ENCODE peak calls at places on chromosomes 5 and 9, in six cellular contexts. L, W, O, N, H and Z are unnamed samples. For H3K9me3, the result is how much of the 10 kb centered on the place peaks cover.

GRCh38 chr5:98517967-98518366 is 255.5 kb upstream of the RGMB start:
- DNase-seq in L (no peak), W (no peak), O (no peak), N (no peak), H (no peak), Z (no peak)

GRCh38 chr5:12695651-12696050 is 791.4 kb upstream of the CTNND2 start:
- DNase-seq in L (no peak), W (no peak), O (no peak), N (no peak), H (no peak), Z (no peak)

GRCh38 chr5:66639036-66639435 is 42.8 kb downstream of the MAST4 start:
- DNase-seq in L (no peak), W (no peak), O (no peak), N (no peak), H (no peak), Z (no peak)

GRCh38 chr5:118405650-118406061 is 582.7 kb downstream of the DTWD2 start:
- DNase-seq in L (peak), W (no peak), O (no peak), N (no peak), H (no peak), Z (no peak)

GRCh38 chr5:164809831-164810230 is 1304.4 kb downstream of the MAT2B start:
- DNase-seq in L (no peak), W (no peak), O (no peak), N (no peak), H (no peak), Z (no peak)

GRCh38 chr9:124659099-124659659 is 111.9 kb downstream of the NR6A1 start:
- DNase-seq in L (peak), W (peak), O (peak), N (peak), H (peak), Z (peak)

GRCh38 chr9:92740015-92740408 is 24.6 kb downstream of the BICD2 start:
- DNase-seq in L (no peak), W (no peak), O (no peak), N (peak), H (no peak), Z (no peak)

GRCh38 chr9:35606138-35606504 is 1.1 kb downstream of the TESK1 start:
- DNase-seq in L (no peak), W (no peak), O (no peak), N (no peak), H (no peak), Z (no peak)

GRCh38 chr5:1541662-1542008 is 17.9 kb upstream of the LPCAT1 start:
- DNase-seq in L (no peak), W (peak), O (no peak), N (no peak), H (no peak), Z (no peak)

GRCh38 chr5:127072861-127073846 is at the start of gene C5orf63:
- DNase-seq in L (peak), W (no peak), O (peak), N (peak), H (peak), Z (peak)

GRCh38 chr9:21160178-21160577 is 6.3 kb downstream of the IFNA21 start:
- DNase-seq in L (no peak), W (no peak), O (no peak), N (no peak), H (no peak), Z (no peak)

GRCh38 chr9:131348631-131349521 is 45.0 kb upstream of the PRRC2B start:
- DNase-seq in L (no peak), W (no peak), O (peak), N (no peak), H (no peak), Z (no peak)

GRCh38 chr9:13110766-13111400 is 168.6 kb downstream of the MPDZ start:
- DNase-seq in L (peak), W (no peak), O (no peak), N (no peak), H (no peak), Z (no peak)

GRCh38 chr9:101098392-101098791 is 69.9 kb downstream of the PLPPR1 start:
- DNase-seq in L (no peak), W (no peak), O (no peak), N (no peak), H (no peak), Z (no peak)

GRCh38 chr5:97044057-97044456 is 98.4 kb downstream of the LIX1 start:
- DNase-seq in L (peak), W (no peak), O (no peak), N (peak), H (peak), Z (no peak)

GRCh38 chr9:91386765-91387164 is 25.0 kb upstream of the AUH start:
- DNase-seq in L (no peak), W (no peak), O (no peak), N (no peak), H (no peak), Z (no peak)

GRCh38 chr9:38127271-38127839 is 58.3 kb upstream of the SHB start:
- DNase-seq in L (no peak), W (no peak), O (no peak), N (peak), H (no peak), Z (no peak)

GRCh38 chr9:103816146-103816545 is 278.0 kb upstream of the SMC2 start:
- DNase-seq in L (no peak), W (no peak), O (no peak), N (no peak), H (no peak), Z (no peak)

GRCh38 chr9:136324501-136325300 is 2.6 kb upstream of the GPSM1 start:
- DNase-seq in L (peak), W (no peak), O (peak), N (no peak), H (no peak), Z (no peak)

GRCh38 chr9:110623462-110624025 is 44.0 kb upstream of the SVEP1 start:
- DNase-seq in L (no peak), W (no peak), O (no peak), N (peak), H (peak), Z (no peak)

GRCh38 chr9:106529616-106530015 is 333.4 kb upstream of the ZNF462 start:
- DNase-seq in L (no peak), W (no peak), O (no peak), N (no peak), H (peak), Z (no peak)

GRCh38 chr9:91898451-91899433 is 51.3 kb downstream of the ROR2 start:
- DNase-seq in L (no peak), W (no peak), O (no peak), N (peak), H (no peak), Z (no peak)

GRCh38 chr5:14171091-14171490 is 27.9 kb downstream of the TRIO start:
- DNase-seq in L (no peak), W (no peak), O (no peak), N (peak), H (no peak), Z (no peak)

GRCh38 chr5:114427204-114427603 is 65.3 kb downstream of the KCNN2 start:
- DNase-seq in L (no peak), W (no peak), O (no peak), N (no peak), H (no peak), Z (no peak)

GRCh38 chr5:108361771-108362170 is 20.1 kb downstream of the FBXL17 start:
- DNase-seq in L (no peak), W (no peak), O (no peak), N (no peak), H (no peak), Z (no peak)

GRCh38 chr5:142330026-142330425 is 5.2 kb upstream of the SPRY4 start:
- DNase-seq in L (no peak), W (no peak), O (no peak), N (no peak), H (no peak), Z (no peak)

GRCh38 chr5:39014544-39014943 is 59.7 kb downstream of the RICTOR start:
- DNase-seq in L (no peak), W (no peak), O (no peak), N (peak), H (no peak), Z (no peak)

GRCh38 chr9:36532353-36532752 is 40.3 kb upstream of the MELK start:
- DNase-seq in L (no peak), W (no peak), O (no peak), N (no peak), H (no peak), Z (no peak)

GRCh38 chr9:124286292-124286931 is 28.7 kb downstream of the NEK6 start:
- DNase-seq in L (no peak), W (no peak), O (peak), N (peak), H (no peak), Z (no peak)

GRCh38 chr5:124274949-124275348 is 471.5 kb downstream of the ZNF608 start:
- DNase-seq in L (no peak), W (no peak), O (no peak), N (no peak), H (peak), Z (no peak)

GRCh38 chr5:61881821-61882220 is 424.2 kb upstream of the KIF2A start:
- DNase-seq in L (no peak), W (no peak), O (no peak), N (peak), H (no peak), Z (no peak)

GRCh38 chr9:93196095-93197055 is 12.4 kb downstream of the WNK2 start:
- DNase-seq in L (peak), W (no peak), O (peak), N (no peak), H (no peak), Z (no peak)

GRCh38 chr5:149403923-149404745 is 25.0 kb upstream of the IL17B start:
- DNase-seq in L (no peak), W (no peak), O (no peak), N (peak), H (peak), Z (no peak)

GRCh38 chr9:91560301-91560700 is 136.7 kb upstream of the NFIL3 start:
- DNase-seq in L (no peak), W (no peak), O (no peak), N (peak), H (no peak), Z (no peak)

GRCh38 chr5:45826055-45826454 is 129.9 kb upstream of the HCN1 start:
- DNase-seq in L (no peak), W (no peak), O (no peak), N (no peak), H (no peak), Z (no peak)
- H3K9me3 ChIP-seq in L (under half), W (under half), O (under half), N (under half), H (under half), Z (under half)

GRCh38 chr9:6944093-6944551 is 186.3 kb downstream of the KDM4C start:
- DNase-seq in L (no peak), W (no peak), O (no peak), N (peak), H (peak), Z (no peak)
- TF ChIP-seq CTCF in L (no peak), W (no peak), O (no peak), N (no peak), H (peak), Z (no peak)

GRCh38 chr9:108707120-108707519 is 148.7 kb downstream of the ACTL7B start:
- DNase-seq in L (no peak), W (no peak), O (no peak), N (no peak), H (no peak), Z (no peak)

GRCh38 chr9:108710424-108710823 is 145.4 kb downstream of the ACTL7B start:
- DNase-seq in L (no peak), W (no peak), O (no peak), N (no peak), H (no peak), Z (no peak)

GRCh38 chr9:108708448-108708847 is 147.3 kb downstream of the ACTL7B start:
- DNase-seq in L (no peak), W (no peak), O (no peak), N (no peak), H (no peak), Z (no peak)

GRCh38 chr9:108709126-108709525 is 146.7 kb downstream of the ACTL7B start:
- DNase-seq in L (no peak), W (no peak), O (no peak), N (no peak), H (no peak), Z (no peak)

DNA sequence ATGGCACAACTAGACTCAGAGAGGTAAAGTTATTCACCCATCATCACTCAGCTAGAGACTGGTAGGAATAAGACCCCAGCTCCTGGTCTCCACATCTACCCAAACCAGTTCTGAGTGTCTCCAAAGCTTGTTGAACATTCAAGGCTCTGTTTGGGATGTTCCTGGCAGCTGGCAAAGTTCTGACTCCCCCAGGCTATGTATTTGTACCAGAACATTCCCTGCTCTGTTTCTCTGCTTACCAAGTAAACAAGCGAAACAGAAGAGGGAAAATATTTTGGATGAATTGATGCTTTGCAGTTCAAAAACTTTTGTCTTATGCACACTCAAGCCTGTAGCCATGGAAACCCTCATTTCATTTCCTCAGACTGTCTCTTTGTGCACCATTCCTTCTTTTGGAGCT is 145.9 kb downstream of the ACTL7B start:
- DNase-seq in L (no peak), W (no peak), O (no peak), N (no peak), H (no peak), Z (no peak)
- H3K9me3 ChIP-seq in L (under half), W (under half), O (under half), N (under half), H (under half), Z (under half)

GRCh38 chr5:31196309-31196708 is 2.8 kb downstream of the CDH6 start:
- DNase-seq in L (no peak), W (no peak), O (no peak), N (peak), H (peak), Z (no peak)
- TF ChIP-seq CTCF in L (no peak), W (no peak), O (peak), N (peak), H (peak), Z (no peak)

GRCh38 chr5:158351485-158352140 is 492.7 kb upstream of the CLINT1 start:
- DNase-seq in L (no peak), W (no peak), O (no peak), N (no peak), H (no peak), Z (no peak)
- H3K9me3 ChIP-seq in L (under half), W (under half), O (under half), N (under half), H (under half), Z (under half)

GRCh38 chr9:31916591-31917223 is 467.7 kb upstream of the ACO1 start:
- DNase-seq in L (no peak), W (no peak), O (no peak), N (no peak), H (peak), Z (no peak)
- TF ChIP-seq CTCF in L (no peak), W (no peak), O (no peak), N (no peak), H (peak), Z (no peak)

GRCh38 chr5:91591076-91591475 is 208.0 kb upstream of the ARRDC3 start:
- DNase-seq in L (no peak), W (no peak), O (no peak), N (no peak), H (peak), Z (no peak)
- H3K9me3 ChIP-seq in L (under half), W (under half), O (under half), N (under half), H (under half), Z (under half)